ENCODE peak calls at places on chromosome 7, in ten cellular contexts. One of them, this sample, is unnamed.

GRCh38 chr7:82697897-82698296 is 254.3 kb upstream of the CACNA2D1 start:
- DNase-seq in choroid plexus epithelial cell: peak
- DNase-seq in GDM1: no peak
- DNase-seq in testis: no peak
- DNase-seq in fibroblast of lung: peak
- DNase-seq in activated effector memory CD4-positive, alpha-beta T cell treated with anti-CD3 and anti-CD28 coated beads, Interleukin-2, amount 50 U/mL, for 16 hours: no peak
- DNase-seq in AG10803: peak
- DNase-seq in activated CD4-positive, alpha-beta T cell treated with anti-CD3 and anti-CD28 coated beads for 24 hours: no peak
- DNase-seq in CD8-positive, alpha-beta T cell: no peak
- DNase-seq in ELF-1: no peak
- DNase-seq in this sample: no peak

GRCh38 chr7:6227294-6227846 is 45.1 kb downstream of the CYTH3 start:
- DNase-seq in choroid plexus epithelial cell: peak
- DNase-seq in GDM1: no peak
- DNase-seq in testis: peak
- DNase-seq in fibroblast of lung: peak
- DNase-seq in activated effector memory CD4-positive, alpha-beta T cell treated with anti-CD3 and anti-CD28 coated beads, Interleukin-2, amount 50 U/mL, for 16 hours: no peak
- DNase-seq in AG10803: peak
- DNase-seq in activated CD4-positive, alpha-beta T cell treated with anti-CD3 and anti-CD28 coated beads for 24 hours: no peak
- DNase-seq in CD8-positive, alpha-beta T cell: no peak
- DNase-seq in ELF-1: no peak
- DNase-seq in this sample: no peak

GRCh38 chr7:132030161-132030568 is 473.7 kb upstream of the PODXL start:
- DNase-seq in choroid plexus epithelial cell: no peak
- DNase-seq in GDM1: no peak
- DNase-seq in testis: peak
- DNase-seq in fibroblast of lung: peak
- DNase-seq in activated effector memory CD4-positive, alpha-beta T cell treated with anti-CD3 and anti-CD28 coated beads, Interleukin-2, amount 50 U/mL, for 16 hours: no peak
- DNase-seq in AG10803: no peak
- DNase-seq in activated CD4-positive, alpha-beta T cell treated with anti-CD3 and anti-CD28 coated beads for 24 hours: no peak
- DNase-seq in CD8-positive, alpha-beta T cell: no peak
- DNase-seq in ELF-1: no peak
- DNase-seq in this sample: no peak

GRCh38 chr7:79272066-79272669 is 181.3 kb downstream of the MAGI2 start:
- DNase-seq in choroid plexus epithelial cell: peak
- DNase-seq in GDM1: peak
- DNase-seq in testis: no peak
- DNase-seq in fibroblast of lung: peak
- DNase-seq in activated effector memory CD4-positive, alpha-beta T cell treated with anti-CD3 and anti-CD28 coated beads, Interleukin-2, amount 50 U/mL, for 16 hours: no peak
- DNase-seq in AG10803: peak
- DNase-seq in activated CD4-positive, alpha-beta T cell treated with anti-CD3 and anti-CD28 coated beads for 24 hours: no peak
- DNase-seq in CD8-positive, alpha-beta T cell: no peak
- DNase-seq in ELF-1: no peak
- DNase-seq in this sample: no peak

GRCh38 chr7:147992698-147993097 is 597.9 kb upstream of the C7orf33 start:
- DNase-seq in choroid plexus epithelial cell: no peak
- DNase-seq in GDM1: no peak
- DNase-seq in testis: no peak
- DNase-seq in fibroblast of lung: no peak
- DNase-seq in activated effector memory CD4-positive, alpha-beta T cell treated with anti-CD3 and anti-CD28 coated beads, Interleukin-2, amount 50 U/mL, for 16 hours: no peak
- DNase-seq in AG10803: no peak
- DNase-seq in activated CD4-positive, alpha-beta T cell treated with anti-CD3 and anti-CD28 coated beads for 24 hours: no peak
- DNase-seq in CD8-positive, alpha-beta T cell: no peak
- DNase-seq in ELF-1: no peak
- DNase-seq in this sample: no peak

GRCh38 chr7:13257661-13258060 is 570.2 kb downstream of the ARL4A start:
- DNase-seq in choroid plexus epithelial cell: peak
- DNase-seq in GDM1: no peak
- DNase-seq in testis: no peak
- DNase-seq in fibroblast of lung: no peak
- DNase-seq in activated effector memory CD4-positive, alpha-beta T cell treated with anti-CD3 and anti-CD28 coated beads, Interleukin-2, amount 50 U/mL, for 16 hours: no peak
- DNase-seq in AG10803: peak
- DNase-seq in activated CD4-positive, alpha-beta T cell treated with anti-CD3 and anti-CD28 coated beads for 24 hours: no peak
- DNase-seq in CD8-positive, alpha-beta T cell: no peak
- DNase-seq in ELF-1: no peak
- DNase-seq in this sample: no peak

GRCh38 chr7:159026271-159027047 is 118.2 kb downstream of the VIPR2 start:
- DNase-seq in choroid plexus epithelial cell: peak
- DNase-seq in GDM1: no peak
- DNase-seq in testis: peak
- DNase-seq in fibroblast of lung: no peak
- DNase-seq in activated effector memory CD4-positive, alpha-beta T cell treated with anti-CD3 and anti-CD28 coated beads, Interleukin-2, amount 50 U/mL, for 16 hours: no peak
- DNase-seq in AG10803: no peak
- DNase-seq in activated CD4-positive, alpha-beta T cell treated with anti-CD3 and anti-CD28 coated beads for 24 hours: no peak
- DNase-seq in CD8-positive, alpha-beta T cell: no peak
- DNase-seq in ELF-1: peak
- DNase-seq in this sample: no peak

GRCh38 chr7:26202019-26202985 is 757 bp downstream of the CBX3 start:
- DNase-seq in choroid plexus epithelial cell: no peak
- DNase-seq in GDM1: no peak
- DNase-seq in testis: peak
- DNase-seq in fibroblast of lung: no peak
- DNase-seq in activated effector memory CD4-positive, alpha-beta T cell treated with anti-CD3 and anti-CD28 coated beads, Interleukin-2, amount 50 U/mL, for 16 hours: peak
- DNase-seq in AG10803: peak
- DNase-seq in activated CD4-positive, alpha-beta T cell treated with anti-CD3 and anti-CD28 coated beads for 24 hours: peak
- DNase-seq in CD8-positive, alpha-beta T cell: peak
- DNase-seq in ELF-1: no peak
- DNase-seq in this sample: peak

GRCh38 chr7:87220026-87220733 is 648 bp upstream of the TMEM243 start:
- DNase-seq in choroid plexus epithelial cell: peak
- DNase-seq in GDM1: peak
- DNase-seq in testis: peak
- DNase-seq in fibroblast of lung: peak
- DNase-seq in activated effector memory CD4-positive, alpha-beta T cell treated with anti-CD3 and anti-CD28 coated beads, Interleukin-2, amount 50 U/mL, for 16 hours: peak
- DNase-seq in AG10803: peak
- DNase-seq in activated CD4-positive, alpha-beta T cell treated with anti-CD3 and anti-CD28 coated beads for 24 hours: peak
- DNase-seq in CD8-positive, alpha-beta T cell: peak
- DNase-seq in ELF-1: peak
- DNase-seq in this sample: peak

GRCh38 chr7:95549818-95550529 is 46.3 kb downstream of the PDK4 start:
- DNase-seq in choroid plexus epithelial cell: peak
- DNase-seq in GDM1: no peak
- DNase-seq in testis: peak
- DNase-seq in fibroblast of lung: peak
- DNase-seq in activated effector memory CD4-positive, alpha-beta T cell treated with anti-CD3 and anti-CD28 coated beads, Interleukin-2, amount 50 U/mL, for 16 hours: no peak
- DNase-seq in AG10803: peak
- DNase-seq in activated CD4-positive, alpha-beta T cell treated with anti-CD3 and anti-CD28 coated beads for 24 hours: no peak
- DNase-seq in CD8-positive, alpha-beta T cell: no peak
- DNase-seq in ELF-1: peak
- DNase-seq in this sample: peak

GRCh38 chr7:64183126-64183742 is 23.8 kb upstream of the ZNF735 start:
- DNase-seq in choroid plexus epithelial cell: no peak
- DNase-seq in GDM1: peak
- DNase-seq in testis: peak
- DNase-seq in fibroblast of lung: no peak
- DNase-seq in activated effector memory CD4-positive, alpha-beta T cell treated with anti-CD3 and anti-CD28 coated beads, Interleukin-2, amount 50 U/mL, for 16 hours: peak
- DNase-seq in AG10803: no peak
- DNase-seq in activated CD4-positive, alpha-beta T cell treated with anti-CD3 and anti-CD28 coated beads for 24 hours: peak
- DNase-seq in CD8-positive, alpha-beta T cell: no peak
- DNase-seq in ELF-1: peak
- DNase-seq in this sample: no peak

GRCh38 chr7:139896831-139897230 is 67.8 kb downstream of the TBXAS1 start:
- DNase-seq in choroid plexus epithelial cell: no peak
- DNase-seq in GDM1: no peak
- DNase-seq in testis: no peak
- DNase-seq in fibroblast of lung: no peak
- DNase-seq in activated effector memory CD4-positive, alpha-beta T cell treated with anti-CD3 and anti-CD28 coated beads, Interleukin-2, amount 50 U/mL, for 16 hours: no peak
- DNase-seq in AG10803: no peak
- DNase-seq in activated CD4-positive, alpha-beta T cell treated with anti-CD3 and anti-CD28 coated beads for 24 hours: no peak
- DNase-seq in CD8-positive, alpha-beta T cell: no peak
- DNase-seq in ELF-1: no peak
- DNase-seq in this sample: no peak

GRCh38 chr7:70506463-70506862 is 625.5 kb upstream of the GALNT17 start:
- DNase-seq in choroid plexus epithelial cell: no peak
- DNase-seq in GDM1: no peak
- DNase-seq in testis: no peak
- DNase-seq in fibroblast of lung: no peak
- DNase-seq in activated effector memory CD4-positive, alpha-beta T cell treated with anti-CD3 and anti-CD28 coated beads, Interleukin-2, amount 50 U/mL, for 16 hours: no peak
- DNase-seq in AG10803: no peak
- DNase-seq in activated CD4-positive, alpha-beta T cell treated with anti-CD3 and anti-CD28 coated beads for 24 hours: no peak
- DNase-seq in CD8-positive, alpha-beta T cell: no peak
- DNase-seq in ELF-1: peak
- DNase-seq in this sample: no peak